ENCODE peak calls at places on chromosomes 5 and 9, in seven cellular contexts. E is right atrium auricular region, W is brain microvascular endothelial cell, O is sigmoid colon, L is tibial artery, Z is breast epithelium, U is coronary artery. S is an unnamed sample.
A peak's percentile ranks its signal among the peaks of the same experiment; 100 is the strongest.

GRCh38 chr9:133998915-133999580 is 6.9 kb upstream of the VAV2 start:
- DNase-seq in E (no peak), W (no peak), O (no peak), L (no peak), Z (no peak), U (no peak), S (no peak)

GRCh38 chr5:163565931-163566608 is 60.7 kb downstream of the MAT2B start:
- DNase-seq in E (no peak), W (peak; percentile 1), O (no peak), L (no peak), Z (no peak), U (no peak), S (no peak)

GRCh38 chr9:105309531-105309931 is 65.1 kb downstream of the SLC44A1 start:
- DNase-seq in E (no peak), W (no peak), O (no peak), L (no peak), Z (no peak), U (no peak), S (no peak)

GRCh38 chr9:105608685-105609598 is 51.0 kb downstream of the FKTN start:
- DNase-seq in E (no peak), W (peak; percentile 11), O (no peak), L (no peak), Z (no peak), U (no peak), S (no peak)

GRCh38 chr5:83256091-83256775 is 178.9 kb downstream of the XRCC4 start:
- DNase-seq in E (no peak), W (no peak), O (no peak), L (no peak), Z (no peak), U (no peak), S (no peak)

GRCh38 chr5:79236364-79236969 is 536 bp downstream of the JMY start:
- DNase-seq in E (no peak), W (no peak), O (peak; percentile 67), L (peak; percentile 66), Z (no peak), U (no peak), S (peak; percentile 77)

GRCh38 chr5:7754997-7755596 is 95.8 kb downstream of the CFAP90 start:
- DNase-seq in E (no peak), W (peak; percentile 8), O (no peak), L (peak; percentile 69), Z (peak; percentile 73), U (no peak), S (no peak)

GRCh38 chr5:77643654-77644404 is 5.3 kb upstream of the OTP start:
- DNase-seq in E (no peak), W (no peak), O (no peak), L (no peak), Z (no peak), U (no peak), S (no peak)

GRCh38 chr9:121797056-121797455 is 145.6 kb downstream of the DAB2IP start:
- DNase-seq in E (no peak), W (no peak), O (no peak), L (no peak), Z (no peak), U (no peak), S (no peak)

GRCh38 chr9:134955156-134955555 is 37.4 kb upstream of the FCN1 start:
- DNase-seq in E (no peak), W (no peak), O (peak; percentile 46), L (peak; percentile 21), Z (peak; percentile 24), U (no peak), S (no peak)

GRCh38 chr5:346229-346935 is 24.9 kb downstream of the AHRR start:
- DNase-seq in E (peak; percentile 46), W (no peak), O (no peak), L (no peak), Z (no peak), U (no peak), S (no peak)

GRCh38 chr5:84382363-84383295 is 2.1 kb downstream of the EDIL3 start:
- DNase-seq in E (no peak), W (peak; percentile 59), O (peak; percentile 62), L (peak; percentile 78), Z (no peak), U (peak; percentile 81), S (peak; percentile 91)

GRCh38 chr5:78638423-78638822 is 10.1 kb downstream of the LHFPL2 start:
- DNase-seq in E (peak; percentile 86), W (peak; percentile 84), O (peak; percentile 77), L (peak; percentile 77), Z (peak; percentile 83), U (no peak), S (no peak)

GRCh38 chr5:2996687-2997086 is 245.2 kb upstream of the IRX2 start:
- DNase-seq in E (peak; percentile 43), W (no peak), O (no peak), L (peak; percentile 28), Z (no peak), U (peak; percentile 53), S (no peak)

GRCh38 chr9:93820667-93821306 is 134.4 kb downstream of the BARX1 start:
- DNase-seq in E (peak; percentile 52), W (no peak), O (no peak), L (no peak), Z (no peak), U (no peak), S (no peak)

GRCh38 chr5:42005561-42006153 is 80.6 kb downstream of the FBXO4 start:
- DNase-seq in E (no peak), W (no peak), O (no peak), L (no peak), Z (no peak), U (no peak), S (no peak)

GRCh38 chr5:117856706-117857105 is 1131.6 kb downstream of the DTWD2 start:
- DNase-seq in E (no peak), W (no peak), O (no peak), L (no peak), Z (no peak), U (no peak), S (no peak)

GRCh38 chr9:136693490-136694162 is 6.4 kb upstream of the AGPAT2 start:
- DNase-seq in E (no peak), W (no peak), O (no peak), L (no peak), Z (peak; percentile 79), U (no peak), S (no peak)

GRCh38 chr9:14591411-14591810 is 101.8 kb downstream of the ZDHHC21 start:
- DNase-seq in E (no peak), W (no peak), O (no peak), L (no peak), Z (no peak), U (no peak), S (no peak)

GRCh38 chr9:111096051-111096450 is 57.8 kb upstream of the LPAR1 start:
- DNase-seq in E (no peak), W (no peak), O (no peak), L (no peak), Z (no peak), U (no peak), S (no peak)

DNA sequence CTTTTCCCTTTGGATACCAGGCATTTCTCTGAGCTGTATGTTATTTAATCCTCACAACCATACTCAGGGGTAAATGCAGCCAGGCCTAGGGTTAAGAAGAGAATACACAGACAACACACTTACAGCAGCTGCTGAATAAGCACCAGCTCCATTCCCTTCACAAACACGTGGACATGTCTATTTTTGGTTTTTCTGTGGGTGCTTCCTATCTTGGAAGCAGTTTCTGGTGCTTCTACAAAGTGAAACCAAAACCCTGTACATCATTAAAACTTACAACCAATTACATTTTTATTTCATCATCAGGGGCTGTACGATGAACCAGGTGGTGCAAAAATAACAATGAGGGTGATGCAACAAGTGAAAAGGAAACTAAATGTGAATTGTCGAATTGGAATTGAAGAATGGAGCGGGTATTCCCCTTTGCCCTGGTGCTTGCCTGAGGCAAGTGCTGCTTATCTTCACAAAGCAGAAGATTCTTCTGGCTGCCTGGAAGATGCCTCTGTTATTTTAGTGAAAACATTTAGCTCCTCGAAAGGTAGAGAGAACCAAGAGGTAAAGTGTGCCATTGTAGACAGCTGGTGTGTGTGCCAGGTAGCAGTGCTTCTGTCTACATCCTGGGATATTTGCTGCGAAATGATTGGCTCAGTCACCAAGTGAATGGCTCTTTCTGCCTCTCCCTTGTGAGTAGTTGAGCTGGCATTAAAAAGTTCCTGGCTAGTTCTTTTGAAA is 18.6 kb upstream of the IFNB1 start:
- DNase-seq in E (no peak), W (peak; percentile 26), O (no peak), L (no peak), Z (no peak), U (no peak), S (no peak)
- TF ChIP-seq CTCF in E (no peak), W (no peak), O (no peak), L (no peak), Z (no peak), U (no peak), S (no peak)

DNA sequence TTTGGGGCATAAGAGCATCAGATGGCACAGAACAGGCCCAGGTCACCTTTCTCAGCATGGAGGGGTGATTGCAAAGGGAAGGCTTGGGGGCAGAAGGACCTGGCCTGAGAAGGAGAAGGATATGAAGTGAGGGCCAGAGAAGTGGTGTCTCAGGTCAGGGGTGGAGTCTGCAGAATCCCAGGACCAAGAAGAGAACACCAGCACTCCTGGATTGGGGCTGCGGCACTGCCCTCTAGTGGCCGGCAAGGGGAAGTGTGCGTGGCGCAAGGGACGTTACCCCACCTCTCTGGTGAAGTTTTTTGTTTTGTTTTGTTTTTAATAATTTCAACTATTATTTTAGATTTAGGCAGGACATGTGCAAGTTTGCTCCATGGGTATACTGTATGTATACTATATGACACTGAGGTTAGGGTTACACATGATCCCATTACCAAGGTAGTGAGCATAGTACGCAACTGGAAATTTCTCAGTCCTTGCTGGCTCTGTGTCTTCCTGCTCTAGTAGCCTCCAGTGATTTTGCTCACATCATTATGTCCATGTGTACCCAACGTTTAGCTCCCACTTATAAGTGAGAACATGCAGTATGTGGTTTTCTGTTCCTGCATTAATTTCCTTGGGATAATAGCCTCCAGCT is 1548.6 kb downstream of the EFNA5 start:
- DNase-seq in E (no peak), W (no peak), O (no peak), L (no peak), Z (peak; percentile 54), U (no peak), S (no peak)
- TF ChIP-seq CTCF in E (no peak), W (peak; percentile 81), O (no peak), L (peak; percentile 35), Z (peak; percentile 47), U (no peak), S (peak; percentile 80)

GRCh38 chr5:99037668-99038067 is 108.9 kb upstream of the CHD1 start:
- DNase-seq in E (no peak), W (peak; percentile 24), O (no peak), L (no peak), Z (no peak), U (no peak), S (no peak)

GRCh38 chr5:99035942-99036341 is 107.1 kb upstream of the CHD1 start:
- DNase-seq in E (no peak), W (no peak), O (no peak), L (no peak), Z (no peak), U (no peak), S (no peak)

GRCh38 chr5:99032234-99033013 is 103.6 kb upstream of the CHD1 start:
- DNase-seq in E (no peak), W (peak; percentile 62), O (no peak), L (peak; percentile 70), Z (no peak), U (no peak), S (no peak)

GRCh38 chr5:99033014-99033931 is 104.5 kb upstream of the CHD1 start:
- DNase-seq in E (no peak), W (no peak), O (no peak), L (no peak), Z (no peak), U (no peak), S (no peak)

GRCh38 chr5:99034336-99034735 is 105.5 kb upstream of the CHD1 start:
- DNase-seq in E (no peak), W (peak; percentile 60), O (no peak), L (no peak), Z (no peak), U (no peak), S (no peak)
- TF ChIP-seq CTCF in E (no peak), W (no peak), O (no peak), L (no peak), Z (no peak), U (no peak), S (no peak)

GRCh38 chr5:112799661-112800060 is 61.4 kb upstream of the SRP19 start:
- DNase-seq in E (no peak), W (no peak), O (no peak), L (no peak), Z (no peak), U (no peak), S (no peak)
- TF ChIP-seq CTCF in E (no peak), W (no peak), O (no peak), L (no peak), Z (no peak), U (no peak), S (no peak)

S was measured in chondrocyte.